ENCODE peak calls at places on chromosomes 2 and 18, in seven cellular contexts. I is iPS DF 6.9; W is cardiac muscle cell; V is effector memory CD4-positive, alpha-beta T cell; C is fibroblast of lung; P is sigmoid colon; B is IMR-90. T is an unnamed sample.

GRCh38 chr2:176500921-176501320 is 231.7 kb downstream of the MTX2 start:
- DNase-seq in I (no peak), W (peak), V (no peak), C (peak), P (no peak), B (no peak), T (peak)

GRCh38 chr2:223884399-223884798 is 47.0 kb upstream of the AP1S3 start:
- DNase-seq in I (no peak), W (no peak), V (no peak), C (peak), P (no peak), B (peak), T (no peak)

GRCh38 chr2:45173513-45173912 is 164.3 kb upstream of the SIX2 start:
- DNase-seq in I (no peak), W (peak), V (no peak), C (peak), P (no peak), B (peak), T (peak)

GRCh38 chr2:206800501-206801416 is 35.4 kb downstream of the FASTKD2 start:
- DNase-seq in I (no peak), W (peak), V (peak), C (peak), P (peak), B (peak), T (no peak)

GRCh38 chr2:5788447-5788846 is 96.3 kb downstream of the SOX11 start:
- DNase-seq in I (no peak), W (no peak), V (no peak), C (no peak), P (no peak), B (no peak), T (no peak)

GRCh38 chr18:489244-490023 is 11.1 kb downstream of the COLEC12 start:
- DNase-seq in I (no peak), W (peak), V (no peak), C (peak), P (no peak), B (peak), T (no peak)

GRCh38 chr2:108855194-108855593 is 68.6 kb downstream of the CCDC138 start:
- DNase-seq in I (no peak), W (peak), V (no peak), C (peak), P (no peak), B (peak), T (peak)

GRCh38 chr18:57329856-57330255 is 22.5 kb upstream of the ST8SIA3 start:
- DNase-seq in I (no peak), W (no peak), V (no peak), C (no peak), P (no peak), B (no peak), T (no peak)

GRCh38 chr2:7378642-7379041 is 461.4 kb downstream of the RNF144A start:
- DNase-seq in I (no peak), W (no peak), V (no peak), C (no peak), P (no peak), B (no peak), T (no peak)

GRCh38 chr2:238719641-238720040 is 128.2 kb upstream of the TWIST2 start:
- DNase-seq in I (no peak), W (no peak), V (no peak), C (no peak), P (no peak), B (no peak), T (no peak)

GRCh38 chr18:59927246-59927825 is 27.5 kb downstream of the PMAIP1 start:
- DNase-seq in I (no peak), W (peak), V (no peak), C (peak), P (no peak), B (peak), T (no peak)

GRCh38 chr2:88903744-88904353 is 212.4 kb downstream of the RPIA start:
- DNase-seq in I (no peak), W (peak), V (no peak), C (peak), P (no peak), B (peak), T (no peak)

GRCh38 chr2:160747771-160748170 is 254.2 kb upstream of the RBMS1 start:
- DNase-seq in I (no peak), W (peak), V (no peak), C (peak), P (no peak), B (peak), T (peak)

GRCh38 chr2:163132850-163133249 is 294.3 kb upstream of the KCNH7 start:
- DNase-seq in I (no peak), W (peak), V (no peak), C (peak), P (no peak), B (peak), T (no peak)

GRCh38 chr2:138742446-138743057 is 37.6 kb downstream of the NXPH2 start:
- DNase-seq in I (no peak), W (no peak), V (no peak), C (no peak), P (no peak), B (no peak), T (no peak)

GRCh38 chr2:186256540-186256939 is 229.5 kb upstream of the ZC3H15 start:
- DNase-seq in I (no peak), W (peak), V (no peak), C (peak), P (no peak), B (peak), T (peak)

GRCh38 chr2:96167407-96168013 is 22.3 kb upstream of the DUSP2 start:
- DNase-seq in I (no peak), W (no peak), V (no peak), C (peak), P (peak), B (no peak), T (peak)

GRCh38 chr2:64442801-64443429 is 11.0 kb upstream of the LGALSL start:
- DNase-seq in I (no peak), W (no peak), V (no peak), C (no peak), P (no peak), B (no peak), T (no peak)

GRCh38 chr2:60317831-60318230 is 235.6 kb downstream of the BCL11A start:
- DNase-seq in I (no peak), W (no peak), V (no peak), C (no peak), P (no peak), B (no peak), T (no peak)

DNA sequence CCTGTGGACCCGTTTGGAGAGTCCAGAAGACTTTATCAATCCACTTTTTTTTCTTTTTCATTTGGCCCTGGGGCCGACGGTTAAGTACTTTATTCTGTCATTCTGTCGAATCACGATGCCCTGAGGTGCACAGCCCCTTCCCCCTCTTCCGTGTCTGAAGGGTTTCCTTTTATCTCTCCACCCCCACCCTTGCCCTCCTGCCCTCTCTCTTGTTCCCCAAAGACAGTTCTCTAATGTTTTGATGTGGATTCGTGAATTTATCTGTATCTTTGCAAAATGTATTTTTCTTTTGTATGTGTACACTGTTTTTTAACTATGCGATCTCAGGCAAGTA is 1.7 kb upstream of the CASP8 start:
- DNase-seq in I (no peak), W (no peak), V (no peak), C (no peak), P (no peak), B (no peak), T (peak)
- H3K27ac ChIP-seq in I (no peak), W (no peak), V (peak), C (peak), P (peak), B (peak), T (peak)

DNA sequence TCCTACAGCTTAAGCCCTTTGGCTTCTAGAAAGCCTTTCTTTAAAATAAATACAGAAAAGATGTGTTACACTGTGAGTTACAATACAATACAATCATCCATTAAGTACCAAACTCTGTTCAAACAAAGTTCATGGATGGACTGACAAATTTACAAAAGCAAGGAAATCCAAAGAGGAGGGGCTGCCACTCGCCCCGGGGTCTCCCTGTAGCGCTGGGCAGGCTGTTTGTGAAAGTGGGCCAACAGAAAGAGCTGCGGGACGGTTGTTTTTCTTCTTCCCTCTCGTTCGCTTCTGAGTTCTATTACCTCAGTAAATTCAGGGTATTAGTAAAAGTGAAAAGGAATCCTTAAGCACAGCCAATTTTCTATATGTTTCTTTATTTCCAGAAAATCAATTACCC is 9.0 kb upstream of the ZNF516 start:
- DNase-seq in I (no peak), W (no peak), V (no peak), C (no peak), P (no peak), B (no peak), T (no peak)
- H3K27ac ChIP-seq in I (no peak), W (peak), V (no peak), C (no peak), P (no peak), B (no peak), T (no peak)

GRCh38 chr2:197805598-197806316 is 1.4 kb downstream of the PLCL1 start:
- DNase-seq in I (no peak), W (peak), V (no peak), C (peak), P (no peak), B (no peak), T (no peak)
- H3K27ac ChIP-seq in I (no peak), W (no peak), V (peak), C (no peak), P (peak), B (no peak), T (no peak)

GRCh38 chr2:65661980-65662653 is 229.7 kb upstream of the SPRED2 start:
- DNase-seq in I (no peak), W (peak), V (no peak), C (no peak), P (peak), B (peak), T (peak)

GRCh38 chr2:65658253-65658652 is 225.9 kb upstream of the SPRED2 start:
- DNase-seq in I (no peak), W (no peak), V (no peak), C (no peak), P (no peak), B (no peak), T (no peak)

GRCh38 chr2:65660340-65660739 is 227.9 kb upstream of the SPRED2 start:
- DNase-seq in I (no peak), W (no peak), V (no peak), C (peak), P (no peak), B (peak), T (no peak)

GRCh38 chr2:65656152-65656718 is 223.8 kb upstream of the SPRED2 start:
- DNase-seq in I (no peak), W (no peak), V (no peak), C (no peak), P (no peak), B (no peak), T (no peak)

DNA sequence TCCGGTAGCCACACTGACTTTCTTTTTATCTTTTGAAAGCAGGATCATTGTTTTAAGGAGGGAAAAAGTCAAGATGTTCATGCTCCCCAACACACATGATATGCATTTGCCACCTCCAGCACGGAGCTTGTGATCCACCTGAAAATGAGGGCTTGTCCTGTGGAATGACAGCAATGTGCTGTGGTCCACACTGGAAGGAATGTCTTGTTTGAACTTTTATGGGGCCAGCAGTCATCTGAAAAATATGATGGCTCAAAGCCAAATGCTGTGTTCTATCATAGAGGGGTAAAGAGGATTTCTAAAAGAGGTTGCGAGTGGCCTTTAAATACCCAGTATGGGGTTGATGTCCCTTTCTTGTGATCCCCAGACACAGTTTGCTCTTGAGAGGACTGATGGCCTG is 226.5 kb upstream of the SPRED2 start:
- DNase-seq in I (no peak), W (peak), V (no peak), C (peak), P (no peak), B (peak), T (no peak)
- H3K27ac ChIP-seq in I (no peak), W (no peak), V (no peak), C (no peak), P (peak), B (no peak), T (no peak)

T was measured in osteoblast.